ENCODE peak calls at places on chromosome 19, in four cellular contexts. V, G, K and T are unnamed samples.

GRCh38 chr19:29098091-29098490 is 114.9 kb downstream of the UQCRFS1 start:
- DNase-seq in V (no peak), G (no peak), K (no peak), T (no peak)

GRCh38 chr19:18537431-18537830 is 5.9 kb downstream of the FKBP8 start:
- DNase-seq in V (no peak), G (no peak), K (no peak), T (no peak)

GRCh38 chr19:44401108-44401786 is at the start of gene ZNF285:
- DNase-seq in V (peak), G (peak), K (peak), T (peak)

GRCh38 chr19:38949580-38950367 is 19.0 kb downstream of the MRPS12 start:
- DNase-seq in V (peak), G (peak), K (peak), T (peak)

GRCh38 chr19:40717880-40718773 is 1.2 kb downstream of the ITPKC start:
- DNase-seq in V (no peak), G (peak), K (peak), T (no peak)

GRCh38 chr19:43524922-43525835 is 1.8 kb downstream of the ETHE1 start:
- DNase-seq in V (peak), G (peak), K (peak), T (peak)

GRCh38 chr19:3771033-3771905 is 759 bp downstream of the RAX2 start:
- DNase-seq in V (no peak), G (no peak), K (no peak), T (no peak)

GRCh38 chr19:8391274-8392016 is 1.3 kb downstream of the RAB11B start:
- DNase-seq in V (no peak), G (no peak), K (no peak), T (no peak)

GRCh38 chr19:47107201-47107952 is 6.2 kb downstream of the ZC3H4 start:
- DNase-seq in V (no peak), G (peak), K (no peak), T (no peak)

GRCh38 chr19:50311723-50312635 is 17.2 kb downstream of the KCNC3 start:
- DNase-seq in V (no peak), G (peak), K (no peak), T (no peak)

GRCh38 chr19:2546128-2547032 is 70.5 kb downstream of the GADD45B start:
- DNase-seq in V (peak), G (peak), K (no peak), T (no peak)

GRCh38 chr19:2732157-2732725 is 7.6 kb downstream of the SLC39A3 start:
- DNase-seq in V (no peak), G (no peak), K (no peak), T (no peak)

GRCh38 chr19:51337861-51338562 is 3.9 kb downstream of the VSIG10L start:
- DNase-seq in V (no peak), G (no peak), K (no peak), T (no peak)

GRCh38 chr19:51341066-51341465 is 873 bp downstream of the VSIG10L start:
- DNase-seq in V (no peak), G (no peak), K (no peak), T (no peak)

GRCh38 chr19:51339687-51340656 is 2.0 kb downstream of the VSIG10L start:
- DNase-seq in V (peak), G (peak), K (peak), T (peak)

GRCh38 chr19:51338563-51339312 is 3.2 kb downstream of the VSIG10L start:
- DNase-seq in V (peak), G (peak), K (peak), T (peak)

GRCh38 chr19:51339313-51339686 is 2.6 kb downstream of the VSIG10L start:
- DNase-seq in V (no peak), G (peak), K (no peak), T (no peak)
- TF ChIP-seq CTCF in V (no peak), G (no peak), K (no peak), T (no peak)

DNA sequence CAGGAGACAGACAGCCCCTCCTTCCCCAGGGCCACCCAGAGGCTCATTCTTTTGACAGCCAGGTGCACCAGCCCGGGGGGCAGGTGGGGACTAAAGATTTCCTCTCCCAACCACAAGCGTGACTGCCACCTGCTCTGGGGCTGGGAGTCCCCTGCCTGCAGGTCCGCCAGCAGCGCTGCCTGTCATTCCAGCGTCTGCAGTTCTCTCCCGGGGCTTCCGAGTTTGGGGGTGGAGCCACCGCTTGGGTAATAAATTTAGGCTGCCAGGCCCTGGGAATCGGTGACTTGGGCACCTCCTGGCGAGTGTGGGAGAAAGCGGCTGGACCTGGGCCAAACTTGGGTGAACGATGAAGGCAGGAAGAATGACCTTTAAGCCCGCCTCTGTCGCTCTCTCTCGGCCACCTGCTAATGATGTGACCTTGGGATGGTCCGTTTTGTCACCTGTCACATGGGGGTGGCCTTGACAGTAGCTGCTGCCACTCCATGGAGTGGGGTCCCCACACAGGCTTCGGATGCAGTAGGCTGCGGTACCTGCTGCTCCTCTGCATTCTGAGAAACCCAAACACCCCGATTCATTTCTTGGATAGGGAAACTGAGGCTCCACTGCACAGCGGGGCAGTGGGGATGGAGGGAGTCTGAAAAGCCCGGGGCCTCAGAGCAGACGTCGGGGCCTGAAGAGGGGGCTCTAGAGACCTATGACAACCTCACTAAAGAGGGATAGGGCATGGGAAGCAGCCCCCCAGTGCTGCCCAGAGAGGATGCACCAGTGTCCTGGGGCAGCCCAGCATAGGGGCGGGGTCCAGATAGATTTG is 12.8 kb downstream of the FUT6 start:
- DNase-seq in V (peak), G (peak), K (peak), T (peak)
- TF ChIP-seq CTCF in V (no peak), G (peak), K (peak), T (no peak)

DNA sequence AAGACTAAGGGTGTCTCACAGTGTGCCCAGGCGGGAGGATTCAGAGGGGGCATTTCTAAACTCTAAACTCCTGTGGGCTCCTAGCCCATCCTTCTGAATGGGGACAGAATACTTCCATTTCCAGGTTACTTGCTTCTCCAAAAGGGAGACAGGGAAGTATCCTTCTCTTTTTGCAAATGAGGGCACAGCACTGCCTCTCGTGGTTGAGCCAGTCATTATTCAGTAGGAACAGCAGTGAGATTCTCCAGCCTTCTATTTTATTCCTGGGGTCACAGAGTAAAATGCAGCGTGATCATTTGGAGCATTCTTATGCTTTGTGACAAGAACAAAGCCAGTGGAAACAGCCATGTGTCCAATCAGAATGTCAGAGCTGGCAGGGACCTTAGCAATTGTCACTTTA is 15.7 kb upstream of the TSHZ3 start:
- DNase-seq in V (no peak), G (no peak), K (no peak), T (no peak)
- TF ChIP-seq CTCF in V (no peak), G (no peak), K (no peak), T (no peak)

DNA sequence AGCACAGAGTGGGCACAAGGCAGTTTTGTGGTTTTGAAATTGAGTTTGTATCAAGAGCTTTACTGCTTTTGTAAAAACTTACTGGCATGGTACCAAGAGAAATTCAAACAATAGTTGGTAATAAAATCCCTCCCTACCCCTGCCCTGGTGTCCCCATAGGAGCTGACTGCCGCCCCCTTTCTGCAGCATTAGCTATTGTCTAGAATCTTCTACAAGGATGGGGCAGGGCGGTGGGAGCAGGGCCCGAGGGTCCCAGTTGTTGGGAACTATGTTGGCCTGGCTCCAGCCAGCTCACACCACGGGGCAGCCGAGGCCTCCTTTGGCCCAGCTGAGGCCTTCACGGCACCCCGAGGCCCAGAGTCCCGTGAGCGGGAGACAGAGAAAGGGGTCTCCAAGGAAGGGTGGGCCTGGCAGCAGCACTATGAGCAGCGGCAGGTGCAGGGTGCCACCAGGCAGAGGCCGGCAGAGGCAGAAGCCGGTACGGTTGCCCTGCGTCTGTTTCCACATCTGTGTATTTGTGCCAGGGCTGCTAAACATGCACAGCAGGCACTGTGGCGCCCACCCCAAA is 57.9 kb downstream of the KDM4B start:
- DNase-seq in V (no peak), G (no peak), K (no peak), T (no peak)
- TF ChIP-seq CTCF in V (peak), G (peak), K (no peak), T (no peak)

DNA sequence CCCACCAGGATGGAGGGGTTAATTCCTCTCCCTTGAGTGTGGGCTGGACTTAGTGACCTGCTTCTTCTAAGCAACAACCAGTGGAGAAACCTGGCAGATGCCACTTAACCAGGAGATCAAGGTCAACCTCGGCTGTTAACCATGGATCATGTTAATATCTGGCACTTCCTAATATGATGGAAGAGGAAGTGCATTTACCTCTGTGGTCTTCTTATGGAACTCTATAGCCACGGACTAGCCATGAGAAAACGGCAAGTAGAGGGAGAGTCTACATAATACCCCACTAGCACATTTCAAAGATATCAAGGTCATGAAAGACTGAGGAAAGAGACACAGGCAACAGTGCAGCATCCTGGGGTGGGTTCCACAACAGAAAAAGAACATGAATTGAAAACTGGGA is 31.4 kb downstream of the MLLT1 start:
- DNase-seq in V (no peak), G (no peak), K (no peak), T (no peak)
- TF ChIP-seq CTCF in V (no peak), G (no peak), K (no peak), T (no peak)